ENCODE peak calls at places on chromosomes 7 and 10, in seven cellular contexts. C is keratinocyte, G is fibroblast of lung, R is IMR-90, N is H9, L is HCT116, J is neural progenitor cell. B is an unnamed sample.
A peak's percentile ranks its signal among the peaks of the same experiment; 100 is the strongest.

GRCh38 chr7:138116156-138116555 is 39.9 kb downstream of the AKR1D1 start:
- DNase-seq in C (no peak), L (no peak), N (no peak), J (no peak), R (peak; percentile 32), G (peak; percentile 91), B (no peak)

GRCh38 chr10:93515071-93515962 is 18.9 kb downstream of the CEP55 start:
- DNase-seq in R (no peak), J (no peak), C (no peak), N (no peak), L (no peak), G (peak; percentile 36), B (no peak)

GRCh38 chr7:55533050-55533728 is 39.1 kb downstream of the VOPP1 start:
- DNase-seq in C (no peak), R (peak; percentile 86), L (no peak), J (no peak), G (peak; percentile 78), N (no peak), B (no peak)

GRCh38 chr7:36096460-36097095 is 56.5 kb upstream of the EEPD1 start:
- DNase-seq in R (no peak), G (no peak), C (no peak), J (no peak), N (peak; percentile 48), L (no peak), B (no peak)

GRCh38 chr7:91182819-91183405 is 81.3 kb upstream of the FZD1 start:
- DNase-seq in C (no peak), N (no peak), J (no peak), L (no peak), G (peak; percentile 98), R (peak; percentile 98), B (no peak)

GRCh38 chr10:18582803-18583202 is 68.6 kb downstream of the NSUN6 start:
- DNase-seq in R (peak; percentile 11), G (peak; percentile 52), N (no peak), L (no peak), C (no peak), J (no peak), B (no peak)

GRCh38 chr10:74991435-74991834 is 120.0 kb upstream of the SAMD8 start:
- DNase-seq in C (no peak), J (peak; percentile 50), L (peak; percentile 50), R (no peak), N (no peak), G (no peak), B (no peak)

GRCh38 chr10:110016037-110016436 is 8.3 kb downstream of the ADD3 start:
- DNase-seq in J (peak; percentile 82), L (no peak), R (peak; percentile 28), N (peak; percentile 41), G (peak; percentile 26), C (no peak), B (peak; percentile 48)

GRCh38 chr10:119283818-119284217 is 76.4 kb downstream of the GRK5 start:
- DNase-seq in N (no peak), R (no peak), L (no peak), G (no peak), C (no peak), J (no peak), B (no peak)

GRCh38 chr10:44673245-44673999 is 237.7 kb upstream of the TMEM72 start:
- DNase-seq in C (no peak), J (no peak), R (no peak), N (no peak), G (no peak), L (no peak), B (no peak)

GRCh38 chr7:112202819-112203218 is 3.4 kb downstream of the DOCK4 start:
- DNase-seq in L (no peak), R (no peak), J (no peak), G (no peak), C (no peak), N (no peak), B (no peak)

GRCh38 chr7:115561341-115562110 is 469.0 kb downstream of the TFEC start:
- DNase-seq in L (no peak), C (no peak), J (no peak), G (peak; percentile 95), N (no peak), R (peak; percentile 79), B (no peak)

GRCh38 chr10:112314822-112315474 is 31.7 kb downstream of the TECTB start:
- DNase-seq in N (peak; percentile 69), R (peak; percentile 70), G (peak; percentile 47), L (peak; percentile 72), C (peak; percentile 9), J (peak; percentile 89), B (peak; percentile 77)

DNA sequence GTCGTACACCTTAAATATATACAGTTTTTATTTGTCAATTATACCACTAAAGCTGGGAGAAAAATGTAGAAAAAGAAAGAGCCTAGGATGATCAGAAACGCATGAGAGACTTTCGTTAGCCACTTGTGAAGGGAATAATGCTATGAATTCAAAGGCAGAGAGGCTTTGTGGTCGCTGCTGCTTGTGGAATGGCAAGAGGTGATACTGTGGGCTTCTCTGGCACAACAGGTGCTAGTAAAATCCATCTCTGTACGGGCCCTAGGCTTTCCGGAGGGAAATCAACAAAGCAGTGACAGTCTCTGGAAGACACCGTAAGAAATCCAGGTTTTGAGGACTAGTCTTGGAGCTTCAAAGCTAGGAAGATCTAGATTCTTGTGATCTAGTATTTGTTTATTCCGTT is 52.6 kb downstream of the LRRC72 start:
- DNase-seq in L (no peak), N (no peak), J (no peak), R (no peak), C (no peak), G (no peak), B (no peak)
- H2AFZ ChIP-seq in L (no peak overlapping the region), N (no peak overlapping the region), J (peak overlapping the region; percentile 56), R (no peak overlapping the region), C (no peak overlapping the region), G (no peak overlapping the region), B (peak overlapping the region; percentile 16)

GRCh38 chr7:130010689-130011412 is 40.3 kb downstream of the ZC3HC1 start:
- DNase-seq in G (peak; percentile 79), R (peak; percentile 88), C (peak; percentile 78), J (peak; percentile 82), L (peak; percentile 87), N (peak; percentile 90), B (peak; percentile 95)
- H2AFZ ChIP-seq in G (no peak overlapping the region), R (peak overlapping the region; percentile 76), C (peak overlapping the region; percentile 17), J (peak overlapping the region; percentile 54), L (peak overlapping the region; percentile 19), N (no peak overlapping the region), B (peak overlapping the region; percentile 79)

DNA sequence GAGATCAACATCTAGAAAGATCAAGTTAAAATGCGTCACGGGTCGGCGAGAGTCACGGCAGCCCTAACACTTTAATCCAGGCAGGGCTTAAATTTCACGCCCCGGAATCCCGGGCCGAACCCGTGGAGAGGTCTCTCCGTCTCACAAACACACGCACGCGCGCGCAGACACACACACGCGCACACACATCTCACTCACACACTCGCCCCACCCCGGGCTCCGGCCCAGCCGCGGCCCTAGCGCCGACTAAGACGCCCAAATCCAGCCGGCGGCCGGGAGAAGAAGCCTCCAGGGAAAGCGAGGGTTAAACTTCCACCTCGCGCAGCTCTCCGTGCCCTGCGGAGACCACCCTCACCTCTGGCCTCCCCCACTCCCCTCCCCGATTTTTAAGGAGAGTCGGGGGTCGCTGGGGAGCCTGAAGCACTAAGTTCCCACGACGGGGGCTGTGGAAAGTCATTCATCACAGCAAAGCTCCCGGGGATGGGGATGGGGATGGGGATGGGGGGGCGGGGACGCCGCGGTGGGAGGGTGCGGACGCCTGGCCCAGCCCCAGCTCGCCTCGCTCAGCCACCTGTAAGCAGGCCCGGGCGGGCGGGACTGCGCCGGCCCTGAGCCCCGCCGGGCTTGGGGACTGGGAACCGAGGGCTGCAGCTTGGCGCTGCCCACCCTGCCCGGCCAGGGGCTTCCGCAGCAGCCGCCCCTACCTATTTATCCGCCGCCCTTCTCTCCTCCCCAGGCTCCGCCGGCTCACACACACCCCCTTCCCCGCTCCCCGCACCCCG is 1.6 kb downstream of the PDGFA start:
- DNase-seq in G (peak; percentile 76), J (peak; percentile 71), L (no peak), R (peak; percentile 58), N (no peak), C (no peak), B (peak; percentile 35)
- H2AFZ ChIP-seq in G (no peak overlapping the region), J (peak overlapping the region; percentile 34), L (no peak overlapping the region), R (peak overlapping the region; percentile 87), N (no peak overlapping the region), C (no peak overlapping the region), B (peak overlapping the region; percentile 91)

GRCh38 chr10:76626406-76626805 is 1011.2 kb downstream of the KCNMA1 start:
- DNase-seq in C (no peak), L (no peak), R (no peak), N (no peak), G (no peak), J (no peak), B (no peak)

GRCh38 chr10:76631054-76631453 is 1006.6 kb downstream of the KCNMA1 start:
- DNase-seq in C (no peak), J (no peak), R (no peak), N (no peak), G (no peak), L (no peak), B (no peak)

GRCh38 chr10:76628801-76629200 is 1008.8 kb downstream of the KCNMA1 start:
- DNase-seq in J (no peak), C (no peak), N (no peak), G (no peak), R (no peak), L (no peak), B (no peak)

DNA sequence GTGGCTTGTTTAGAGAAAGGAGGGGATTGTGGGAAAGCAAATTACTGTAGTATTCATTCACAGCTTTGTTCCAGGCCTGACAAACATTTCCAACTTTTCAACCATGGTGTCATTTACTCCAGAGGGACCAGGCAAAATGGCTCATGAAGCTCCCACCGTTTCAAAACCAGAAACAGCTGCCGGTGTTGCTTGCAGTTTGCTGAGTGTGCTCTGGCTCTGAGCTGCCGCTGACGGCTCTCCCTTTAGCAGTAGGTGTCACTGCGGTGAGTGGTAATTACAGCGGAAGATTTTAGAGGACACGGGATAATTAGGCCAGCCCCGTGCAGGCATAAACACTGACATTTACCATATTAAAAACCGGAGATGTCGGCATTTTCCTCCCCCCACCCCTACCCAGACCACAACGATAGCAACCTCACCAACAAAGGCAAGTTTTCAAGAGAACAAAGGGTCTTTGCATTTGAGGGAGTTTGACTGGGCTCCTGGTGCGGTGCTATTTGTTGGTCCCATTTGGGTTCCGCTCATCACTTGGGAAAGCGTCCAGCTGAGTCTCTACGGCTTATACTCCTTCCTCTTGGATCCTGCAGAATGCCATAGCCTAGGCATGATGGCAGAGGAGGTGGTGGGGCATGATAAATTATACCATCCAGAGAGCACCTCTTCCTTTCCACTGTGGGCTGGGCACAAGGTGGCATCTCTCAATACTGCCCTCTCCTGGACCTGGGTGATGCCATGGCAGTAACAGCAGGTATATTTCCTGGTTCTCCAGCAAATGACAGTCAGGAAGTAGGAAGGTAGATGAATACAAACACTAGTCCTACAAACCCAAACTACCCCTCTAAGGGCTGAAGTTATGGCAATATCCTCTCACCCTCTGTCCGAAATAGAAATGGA is 1005.2 kb downstream of the KCNMA1 start:
- DNase-seq in N (peak; percentile 68), R (no peak), L (peak; percentile 6), G (peak; percentile 20), J (peak; percentile 64), C (no peak), B (no peak)
- H2AFZ ChIP-seq in N (no peak overlapping the region), R (no peak overlapping the region), L (no peak overlapping the region), G (no peak overlapping the region), J (peak overlapping the region; percentile 94), C (no peak overlapping the region), B (no peak overlapping the region)

GRCh38 chr10:63466168-63466935 is 575 bp upstream of the JMJD1C start:
- DNase-seq in G (peak; percentile 66), R (peak; percentile 55), N (peak; percentile 62), C (no peak), L (peak; percentile 45), J (peak; percentile 79), B (no peak)
- H2AFZ ChIP-seq in G (no peak overlapping the region), R (peak overlapping the region; percentile 99), N (no peak overlapping the region), C (peak overlapping the region; percentile 78), L (no peak overlapping the region), J (peak overlapping the region; percentile 60), B (peak overlapping the region; percentile 94)

GRCh38 chr7:2621061-2621828 is 10.5 kb upstream of the TTYH3 start:
- DNase-seq in C (no peak), J (peak; percentile 72), G (peak; percentile 73), N (peak; percentile 71), R (peak; percentile 68), L (no peak), B (no peak)
- H2AFZ ChIP-seq in C (no peak overlapping the region), J (no peak overlapping the region), G (no peak overlapping the region), N (no peak overlapping the region), R (peak overlapping the region; percentile 88), L (no peak overlapping the region), B (peak overlapping the region; percentile 68)

B was measured in neuronal stem cell.